ENCODE peak calls at places on chromosome 20, in ten cellular contexts. W, Z, D, N, Y, J, M, O, V and C are unnamed samples.

GRCh38 chr20:19968488-19969073 is 48.6 kb upstream of the NAA20 start:
- DNase-seq in D (no peak), V (no peak), Y (no peak), O (no peak), J (no peak), N (no peak), Z (no peak), W (no peak), M (peak), C (no peak)

GRCh38 chr20:40080059-40080652 is 608.9 kb downstream of the MAFB start:
- DNase-seq in V (no peak), D (no peak), Z (no peak), O (no peak), N (no peak), J (no peak), M (no peak), Y (no peak), W (no peak), C (no peak)

GRCh38 chr20:316316-317068 is 8.9 kb upstream of the SOX12 start:
- DNase-seq in D (no peak), N (no peak), O (no peak), V (no peak), Y (peak), M (no peak), W (peak), Z (no peak), J (peak), C (no peak)

GRCh38 chr20:46308258-46309157 is at the start of gene CDH22:
- DNase-seq in Z (peak), N (no peak), W (peak), V (peak), J (peak), M (peak), O (peak), D (no peak), Y (peak), C (peak)

GRCh38 chr20:59678286-59678685 is 73.9 kb downstream of the PHACTR3 start:
- DNase-seq in D (no peak), O (no peak), W (no peak), Z (no peak), J (no peak), Y (no peak), V (no peak), M (no peak), N (no peak), C (no peak)

GRCh38 chr20:50848341-50848808 is 53.5 kb downstream of the BCAS4 start:
- DNase-seq in Y (peak), O (no peak), N (no peak), J (peak), W (peak), V (no peak), M (peak), Z (peak), D (peak), C (no peak)

GRCh38 chr20:3711418-3712043 is 869 bp downstream of the SIGLEC1 start:
- DNase-seq in D (no peak), M (no peak), O (peak), V (no peak), J (no peak), W (no peak), N (no peak), Z (no peak), Y (no peak), C (no peak)

GRCh38 chr20:54223751-54224150 is 15.9 kb downstream of the PFDN4 start:
- DNase-seq in Y (no peak), Z (no peak), V (no peak), N (no peak), J (no peak), D (no peak), M (no peak), O (no peak), W (peak), C (no peak)

GRCh38 chr20:13649548-13649947 is 10.8 kb upstream of the TASP1 start:
- DNase-seq in D (no peak), N (no peak), Y (peak), O (no peak), M (no peak), J (peak), V (peak), Z (peak), W (no peak), C (peak)

GRCh38 chr20:50108571-50109235 is 4.2 kb downstream of the UBE2V1 start:
- DNase-seq in V (no peak), O (no peak), N (no peak), W (no peak), Z (no peak), J (no peak), M (no peak), D (no peak), Y (no peak), C (no peak)

GRCh38 chr20:17343631-17344447 is 117.0 kb downstream of the PCSK2 start:
- DNase-seq in M (no peak), J (peak), Y (peak), D (no peak), Z (no peak), N (no peak), W (no peak), V (no peak), O (no peak), C (no peak)

GRCh38 chr20:58012731-58013510 is 215.5 kb downstream of the ANKRD60 start:
- DNase-seq in M (no peak), Y (no peak), Z (no peak), J (no peak), O (no peak), V (no peak), N (no peak), D (peak), W (no peak), C (no peak)

GRCh38 chr20:31860431-31861345 is 9.6 kb downstream of the DUSP15 start:
- DNase-seq in N (no peak), Z (no peak), W (peak), D (peak), Y (peak), V (peak), O (peak), J (no peak), M (no peak), C (no peak)

GRCh38 chr20:29689411-29690225 is 1567.8 kb upstream of the DEFB115 start:
- DNase-seq in N (no peak), Z (no peak), O (no peak), J (no peak), V (no peak), Y (peak), M (no peak), D (no peak), W (peak), C (no peak)

GRCh38 chr20:41956316-41957050 is 338.3 kb upstream of the CHD6 start:
- DNase-seq in W (peak), O (peak), Z (no peak), Y (peak), D (no peak), J (no peak), V (peak), M (no peak), N (no peak), C (no peak)

GRCh38 chr20:44403194-44404112 is 48.0 kb downstream of the HNF4A start:
- DNase-seq in O (no peak), Y (no peak), J (no peak), Z (no peak), D (no peak), V (peak), W (no peak), M (no peak), N (no peak), C (no peak)

GRCh38 chr20:46361386-46361785 is 45.0 kb downstream of the ELMO2 start:
- DNase-seq in W (no peak), Z (no peak), V (no peak), D (no peak), O (no peak), M (no peak), J (no peak), Y (no peak), N (no peak), C (no peak)

GRCh38 chr20:878511-879307 is 37.4 kb downstream of the ANGPT4 start:
- DNase-seq in Y (peak), N (no peak), J (peak), Z (no peak), O (peak), W (peak), M (no peak), V (peak), D (no peak), C (peak)

GRCh38 chr20:43925215-43925614 is 10.6 kb downstream of the TOX2 start:
- DNase-seq in V (no peak), Y (no peak), D (no peak), O (no peak), J (no peak), Z (no peak), M (peak), W (no peak), N (no peak), C (no peak)

GRCh38 chr20:46344488-46345162 is 36.3 kb upstream of the CDH22 start:
- DNase-seq in V (no peak), Y (no peak), O (no peak), D (no peak), W (no peak), J (no peak), Z (no peak), M (no peak), N (no peak), C (no peak)

GRCh38 chr20:41654884-41655283 is 36.7 kb upstream of the CHD6 start:
- DNase-seq in N (no peak), J (peak), Y (peak), D (no peak), M (no peak), Z (no peak), W (peak), V (peak), O (peak), C (peak)

GRCh38 chr20:34083137-34083536 is 28.9 kb downstream of the EIF2S2 start:
- DNase-seq in Z (peak), V (peak), M (no peak), D (peak), Y (peak), N (peak), O (peak), J (peak), W (peak), C (no peak)
- TF ChIP-seq CTCF in Z (no peak), V (no peak), M (no peak), D (no peak), Y (peak), N (no peak), O (peak), J (no peak), W (peak), C (no peak)

DNA sequence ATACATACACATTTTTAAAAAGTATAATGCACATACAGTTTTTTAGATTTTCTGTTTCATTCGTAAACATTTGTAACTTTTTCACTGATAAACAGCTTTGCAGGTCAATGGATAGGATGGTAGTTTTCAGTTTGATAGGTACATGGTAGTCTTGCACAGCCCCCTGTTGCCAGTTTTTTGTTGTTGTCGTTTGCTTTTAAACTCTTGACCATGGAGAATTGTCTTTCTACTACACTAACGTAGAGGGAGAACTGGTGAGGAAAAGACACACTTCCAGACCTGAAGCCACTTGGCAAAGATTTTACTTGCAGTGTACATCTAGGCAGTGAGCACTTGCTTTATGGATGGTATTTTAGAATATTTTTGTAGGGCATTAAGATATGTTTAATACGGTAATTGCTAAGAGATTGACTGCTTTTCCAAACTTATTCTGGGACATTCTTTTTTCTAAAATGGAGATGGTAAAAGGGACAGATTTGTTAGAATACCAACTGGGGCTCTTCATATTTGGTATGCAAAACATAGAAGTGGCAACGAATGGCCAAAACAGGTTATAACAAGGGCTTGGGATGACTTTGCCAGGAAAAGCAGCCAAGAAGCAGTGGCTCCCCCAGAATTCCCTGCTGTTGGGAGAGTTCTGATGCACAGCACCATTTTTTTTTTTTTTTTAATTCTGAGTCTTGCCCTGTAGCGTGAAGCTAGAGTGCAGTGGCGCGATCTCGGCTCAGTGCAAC is 1.5 kb downstream of the PYGB start:
- DNase-seq in N (no peak), D (no peak), J (peak), Y (peak), W (peak), V (peak), M (no peak), O (no peak), Z (no peak), C (no peak)
- TF ChIP-seq CTCF in N (no peak), D (no peak), J (no peak), Y (peak), W (no peak), V (no peak), M (no peak), O (no peak), Z (no peak), C (no peak)

GRCh38 chr20:35523298-35523888 is 6.1 kb downstream of the C20orf173 start:
- DNase-seq in N (no peak), M (peak), Z (no peak), J (no peak), W (peak), Y (peak), V (no peak), D (no peak), O (no peak), C (peak)
- TF ChIP-seq CTCF in N (peak), M (peak), Z (no peak), J (peak), W (peak), Y (peak), V (no peak), D (no peak), O (peak), C (peak)

DNA sequence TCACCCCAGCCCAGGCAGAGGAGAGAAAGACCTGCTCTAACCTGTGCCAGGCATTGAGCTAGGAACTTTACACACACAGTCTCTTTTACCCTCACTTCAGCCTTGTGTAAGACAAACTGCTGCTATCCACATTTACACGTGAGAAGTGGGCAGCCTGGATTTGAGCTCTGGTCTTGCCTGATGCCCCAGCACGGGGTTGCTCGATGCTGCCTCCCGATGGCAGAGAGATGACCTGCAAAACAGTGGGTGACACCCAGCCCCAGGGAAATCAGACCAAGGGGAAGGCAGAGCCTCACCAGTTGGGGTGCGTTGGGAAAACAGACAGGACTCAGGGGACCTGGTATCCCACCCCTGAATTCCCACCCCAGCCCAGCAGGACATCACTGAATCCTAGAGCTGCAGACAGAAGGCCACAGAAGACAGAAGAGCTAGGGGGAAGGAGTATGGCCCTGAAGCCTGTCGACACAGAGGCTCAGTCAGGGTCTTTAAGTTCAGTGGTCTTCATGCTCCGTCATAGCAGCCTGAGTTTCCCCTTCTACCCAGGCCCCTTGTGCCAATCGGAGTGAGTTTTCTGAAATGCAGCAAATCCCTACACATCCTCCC is 990 bp downstream of the BPI start:
- DNase-seq in D (no peak), Y (peak), J (peak), N (no peak), O (peak), M (no peak), W (peak), Z (no peak), V (no peak), C (peak)
- TF ChIP-seq CTCF in D (no peak), Y (peak), J (peak), N (peak), O (peak), M (peak), W (peak), Z (no peak), V (peak), C (peak)

GRCh38 chr20:62388839-62389600 is 2.1 kb downstream of the RPS21 start:
- DNase-seq in O (no peak), V (no peak), M (no peak), N (no peak), W (no peak), D (no peak), Z (no peak), J (no peak), Y (no peak), C (no peak)
- TF ChIP-seq CTCF in O (no peak), V (no peak), M (peak), N (peak), W (no peak), D (no peak), Z (no peak), J (no peak), Y (no peak), C (peak)

GRCh38 chr20:48338717-48339116 is 489.1 kb downstream of the PREX1 start:
- DNase-seq in W (peak), M (no peak), O (no peak), J (peak), Z (no peak), D (no peak), V (no peak), N (peak), Y (peak), C (no peak)
- TF ChIP-seq CTCF in W (no peak), M (no peak), O (no peak), J (no peak), Z (no peak), D (no peak), V (no peak), N (no peak), Y (no peak), C (no peak)